ENCODE peak calls at places on chromosomes 6 and 20, in nine cellular contexts. One of them, this sample, is unnamed.

GRCh38 chr6:31462026-31462963 is 35.6 kb upstream of the MICB start:
- DNase-seq in CD8-positive, alpha-beta memory T cell: no peak
- DNase-seq in endothelial cell: no peak
- DNase-seq in NCI-H345: no peak
- DNase-seq in activated CD8-positive, alpha-beta memory T cell treated with anti-CD3 and anti-CD28 coated beads, Interleukin-2, amount 50 U/mL, for 48 hours: no peak
- DNase-seq in cardiac fibroblast: peak
- DNase-seq in mammary epithelial cell: no peak
- DNase-seq in fibroblast of lung: peak
- DNase-seq in pons: no peak
- DNase-seq in this sample: peak

GRCh38 chr6:143959865-143960264 is 48.2 kb downstream of the PLAGL1 start:
- DNase-seq in endothelial cell: no peak
- DNase-seq in pons: no peak
- DNase-seq in activated CD8-positive, alpha-beta memory T cell treated with anti-CD3 and anti-CD28 coated beads, Interleukin-2, amount 50 U/mL, for 48 hours: no peak
- DNase-seq in fibroblast of lung: peak
- DNase-seq in NCI-H345: no peak
- DNase-seq in mammary epithelial cell: no peak
- DNase-seq in CD8-positive, alpha-beta memory T cell: no peak
- DNase-seq in cardiac fibroblast: no peak
- DNase-seq in this sample: no peak

GRCh38 chr6:68443704-68444103 is 191.4 kb upstream of the ADGRB3 start:
- DNase-seq in fibroblast of lung: no peak
- DNase-seq in CD8-positive, alpha-beta memory T cell: no peak
- DNase-seq in pons: no peak
- DNase-seq in NCI-H345: no peak
- DNase-seq in endothelial cell: no peak
- DNase-seq in activated CD8-positive, alpha-beta memory T cell treated with anti-CD3 and anti-CD28 coated beads, Interleukin-2, amount 50 U/mL, for 48 hours: no peak
- DNase-seq in cardiac fibroblast: no peak
- DNase-seq in mammary epithelial cell: no peak
- DNase-seq in this sample: no peak

GRCh38 chr6:139378882-139379341 is 4.5 kb upstream of the CITED2 start:
- DNase-seq in cardiac fibroblast: peak
- DNase-seq in pons: no peak
- DNase-seq in mammary epithelial cell: peak
- DNase-seq in CD8-positive, alpha-beta memory T cell: no peak
- DNase-seq in endothelial cell: no peak
- DNase-seq in NCI-H345: no peak
- DNase-seq in fibroblast of lung: no peak
- DNase-seq in activated CD8-positive, alpha-beta memory T cell treated with anti-CD3 and anti-CD28 coated beads, Interleukin-2, amount 50 U/mL, for 48 hours: no peak
- DNase-seq in this sample: peak

GRCh38 chr6:1796706-1797529 is 187.2 kb downstream of the FOXC1 start:
- DNase-seq in activated CD8-positive, alpha-beta memory T cell treated with anti-CD3 and anti-CD28 coated beads, Interleukin-2, amount 50 U/mL, for 48 hours: no peak
- DNase-seq in cardiac fibroblast: no peak
- DNase-seq in CD8-positive, alpha-beta memory T cell: no peak
- DNase-seq in NCI-H345: no peak
- DNase-seq in endothelial cell: no peak
- DNase-seq in mammary epithelial cell: no peak
- DNase-seq in fibroblast of lung: no peak
- DNase-seq in pons: no peak
- DNase-seq in this sample: no peak

GRCh38 chr6:80338201-80338836 is 231.8 kb downstream of the BCKDHB start:
- DNase-seq in fibroblast of lung: peak
- DNase-seq in NCI-H345: peak
- DNase-seq in mammary epithelial cell: peak
- DNase-seq in CD8-positive, alpha-beta memory T cell: peak
- DNase-seq in activated CD8-positive, alpha-beta memory T cell treated with anti-CD3 and anti-CD28 coated beads, Interleukin-2, amount 50 U/mL, for 48 hours: peak
- DNase-seq in cardiac fibroblast: peak
- DNase-seq in pons: peak
- DNase-seq in endothelial cell: peak
- DNase-seq in this sample: peak

GRCh38 chr6:144588674-144589325 is 303.7 kb downstream of the UTRN start:
- DNase-seq in cardiac fibroblast: no peak
- DNase-seq in activated CD8-positive, alpha-beta memory T cell treated with anti-CD3 and anti-CD28 coated beads, Interleukin-2, amount 50 U/mL, for 48 hours: no peak
- DNase-seq in CD8-positive, alpha-beta memory T cell: no peak
- DNase-seq in NCI-H345: no peak
- DNase-seq in mammary epithelial cell: no peak
- DNase-seq in pons: no peak
- DNase-seq in endothelial cell: no peak
- DNase-seq in fibroblast of lung: no peak
- DNase-seq in this sample: peak

GRCh38 chr20:24784607-24785006 is 164.5 kb upstream of the CST7 start:
- DNase-seq in NCI-H345: no peak
- DNase-seq in CD8-positive, alpha-beta memory T cell: no peak
- DNase-seq in fibroblast of lung: no peak
- DNase-seq in pons: peak
- DNase-seq in endothelial cell: no peak
- DNase-seq in activated CD8-positive, alpha-beta memory T cell treated with anti-CD3 and anti-CD28 coated beads, Interleukin-2, amount 50 U/mL, for 48 hours: no peak
- DNase-seq in cardiac fibroblast: no peak
- DNase-seq in mammary epithelial cell: no peak
- DNase-seq in this sample: no peak

GRCh38 chr20:13816757-13817156 is 31.9 kb downstream of the NDUFAF5 start:
- DNase-seq in activated CD8-positive, alpha-beta memory T cell treated with anti-CD3 and anti-CD28 coated beads, Interleukin-2, amount 50 U/mL, for 48 hours: no peak
- DNase-seq in pons: no peak
- DNase-seq in endothelial cell: no peak
- DNase-seq in NCI-H345: no peak
- DNase-seq in CD8-positive, alpha-beta memory T cell: no peak
- DNase-seq in mammary epithelial cell: no peak
- DNase-seq in fibroblast of lung: no peak
- DNase-seq in cardiac fibroblast: no peak
- DNase-seq in this sample: no peak

GRCh38 chr6:49220293-49220692 is 242.8 kb downstream of the MMUT start:
- DNase-seq in pons: no peak
- DNase-seq in endothelial cell: no peak
- DNase-seq in activated CD8-positive, alpha-beta memory T cell treated with anti-CD3 and anti-CD28 coated beads, Interleukin-2, amount 50 U/mL, for 48 hours: no peak
- DNase-seq in cardiac fibroblast: no peak
- DNase-seq in mammary epithelial cell: no peak
- DNase-seq in CD8-positive, alpha-beta memory T cell: no peak
- DNase-seq in fibroblast of lung: no peak
- DNase-seq in NCI-H345: no peak
- DNase-seq in this sample: no peak

GRCh38 chr6:37490466-37491015 is 9.2 kb downstream of the CCDC167 start:
- DNase-seq in fibroblast of lung: no peak
- DNase-seq in CD8-positive, alpha-beta memory T cell: no peak
- DNase-seq in NCI-H345: no peak
- DNase-seq in mammary epithelial cell: no peak
- DNase-seq in cardiac fibroblast: no peak
- DNase-seq in endothelial cell: no peak
- DNase-seq in pons: no peak
- DNase-seq in activated CD8-positive, alpha-beta memory T cell treated with anti-CD3 and anti-CD28 coated beads, Interleukin-2, amount 50 U/mL, for 48 hours: no peak
- DNase-seq in this sample: no peak